ENCODE peak calls at places on chromosomes 4 and X, in eight cellular contexts. V, R, N, Z, J, A, Y and Q are unnamed samples.

GRCh38 chr4:39037491-39037825 is 5.2 kb upstream of the TMEM156 start:
- DNase-seq in V (no peak), R (peak), N (no peak), Z (no peak), J (peak), A (no peak), Y (no peak), Q (no peak)

GRCh38 chrX:72045552-72046277 is 86.0 kb downstream of the RTL5 start:
- DNase-seq in V (peak), R (no peak), N (no peak), Z (peak), J (peak), A (no peak), Y (no peak), Q (no peak)

GRCh38 chrX:120604359-120604782 is 470 bp downstream of the MCTS1 start:
- DNase-seq in V (peak), R (peak), N (peak), Z (peak), J (peak), A (peak), Y (peak), Q (peak)

GRCh38 chr4:6687947-6688878 is 5.5 kb upstream of the S100P start:
- DNase-seq in V (no peak), R (no peak), N (no peak), Z (no peak), J (no peak), A (no peak), Y (no peak), Q (no peak)

GRCh38 chr4:89661490-89661889 is 175.5 kb downstream of the SNCA start:
- DNase-seq in V (peak), R (no peak), N (no peak), Z (no peak), J (peak), A (no peak), Y (peak), Q (no peak)

GRCh38 chr4:150135134-150135773 is 57.0 kb downstream of the DCLK2 start:
- DNase-seq in V (no peak), R (no peak), N (no peak), Z (no peak), J (no peak), A (no peak), Y (no peak), Q (no peak)

GRCh38 chrX:86830685-86831084 is 682.4 kb downstream of the DACH2 start:
- DNase-seq in V (no peak), R (no peak), N (no peak), Z (peak), J (no peak), A (no peak), Y (no peak), Q (no peak)

GRCh38 chr4:38615847-38616246 is 48.2 kb upstream of the KLF3 start:
- DNase-seq in V (no peak), R (no peak), N (no peak), Z (no peak), J (no peak), A (no peak), Y (no peak), Q (no peak)

GRCh38 chr4:113899260-113900177 is 79.9 kb downstream of the ARSJ start:
- DNase-seq in V (no peak), R (no peak), N (peak), Z (peak), J (no peak), A (no peak), Y (no peak), Q (peak)

GRCh38 chr4:10403633-10404445 is 53.4 kb downstream of the ZNF518B start:
- DNase-seq in V (no peak), R (peak), N (no peak), Z (peak), J (peak), A (no peak), Y (peak), Q (no peak)

GRCh38 chr4:41990029-41990382 is 324 bp upstream of the SLC30A9 start:
- DNase-seq in V (no peak), R (no peak), N (no peak), Z (no peak), J (no peak), A (no peak), Y (no peak), Q (no peak)

GRCh38 chr4:8217871-8218270 is 18.8 kb downstream of the SH3TC1 start:
- DNase-seq in V (no peak), R (no peak), N (no peak), Z (no peak), J (no peak), A (no peak), Y (no peak), Q (no peak)

GRCh38 chr4:117654064-117654463 is 380.2 kb upstream of the NDST3 start:
- DNase-seq in V (no peak), R (no peak), N (no peak), Z (no peak), J (no peak), A (no peak), Y (no peak), Q (no peak)

GRCh38 chrX:109856974-109857373 is 123.9 kb upstream of the ACSL4 start:
- DNase-seq in V (no peak), R (peak), N (no peak), Z (no peak), J (peak), A (peak), Y (no peak), Q (peak)

GRCh38 chr4:22670953-22671352 is 21.8 kb upstream of the GBA3 start:
- DNase-seq in V (no peak), R (no peak), N (no peak), Z (no peak), J (no peak), A (no peak), Y (peak), Q (peak)

GRCh38 chrX:19888419-19888879 is 1.0 kb upstream of the SH3KBP1 start:
- DNase-seq in V (peak), R (peak), N (no peak), Z (peak), J (peak), A (peak), Y (no peak), Q (no peak)

GRCh38 chr4:48832571-48832970 is 1.7 kb downstream of the OCIAD1 start:
- DNase-seq in V (no peak), R (no peak), N (no peak), Z (no peak), J (no peak), A (no peak), Y (no peak), Q (no peak)

GRCh38 chr4:185796176-185796575 is 15.8 kb downstream of the SORBS2 start:
- DNase-seq in V (peak), R (peak), N (no peak), Z (no peak), J (no peak), A (no peak), Y (no peak), Q (no peak)

GRCh38 chrX:107298276-107298675 is 91.9 kb downstream of the DNAAF6 start:
- DNase-seq in V (no peak), R (no peak), N (no peak), Z (no peak), J (no peak), A (no peak), Y (no peak), Q (no peak)

GRCh38 chr4:169098054-169098896 is 88.2 kb upstream of the CBR4 start:
- DNase-seq in V (no peak), R (no peak), N (no peak), Z (no peak), J (no peak), A (no peak), Y (no peak), Q (peak)

GRCh38 chrX:102832661-102833060 is 104.4 kb upstream of the RAB40AL start:
- DNase-seq in V (no peak), R (peak), N (no peak), Z (no peak), J (no peak), A (no peak), Y (no peak), Q (no peak)

GRCh38 chrX:68433155-68433980 is at the start of gene OPHN1:
- DNase-seq in V (peak), R (peak), N (no peak), Z (peak), J (peak), A (peak), Y (no peak), Q (no peak)

GRCh38 chr4:159105063-159105414 is 2.2 kb downstream of the RAPGEF2 start:
- DNase-seq in V (no peak), R (no peak), N (no peak), Z (no peak), J (peak), A (no peak), Y (no peak), Q (no peak)

GRCh38 chr4:161714022-161714751 is 449.6 kb downstream of the FSTL5 start:
- DNase-seq in V (peak), R (no peak), N (no peak), Z (no peak), J (peak), A (no peak), Y (peak), Q (no peak)

GRCh38 chr4:73086095-73086869 is 16.8 kb upstream of the COX18 start:
- DNase-seq in V (no peak), R (no peak), N (no peak), Z (no peak), J (no peak), A (no peak), Y (no peak), Q (no peak)

GRCh38 chrX:65689377-65689776 is 21.9 kb downstream of the MSN start:
- DNase-seq in V (no peak), R (no peak), N (no peak), Z (no peak), J (no peak), A (no peak), Y (no peak), Q (no peak)

GRCh38 chrX:29903365-29903764 is 312.0 kb upstream of the MAGEB2 start:
- DNase-seq in V (peak), R (peak), N (no peak), Z (peak), J (no peak), A (no peak), Y (no peak), Q (no peak)

GRCh38 chrX:22396408-22396807 is 123.7 kb downstream of the CBLL2 start:
- DNase-seq in V (no peak), R (no peak), N (no peak), Z (no peak), J (no peak), A (no peak), Y (no peak), Q (no peak)

GRCh38 chrX:68831405-68832100 is 2.7 kb downstream of the EFNB1 start:
- DNase-seq in V (no peak), R (no peak), N (no peak), Z (no peak), J (no peak), A (no peak), Y (no peak), Q (no peak)

GRCh38 chr4:163808091-163808490 is 313.6 kb downstream of the TMA16 start:
- DNase-seq in V (no peak), R (no peak), N (no peak), Z (no peak), J (no peak), A (no peak), Y (no peak), Q (no peak)

GRCh38 chr4:10371869-10372471 is 85.3 kb downstream of the ZNF518B start:
- DNase-seq in V (peak), R (no peak), N (no peak), Z (peak), J (no peak), A (no peak), Y (peak), Q (no peak)

GRCh38 chrX:149962859-149963757 is 24.8 kb upstream of the EOLA2 start:
- DNase-seq in V (peak), R (peak), N (no peak), Z (peak), J (peak), A (peak), Y (no peak), Q (no peak)

GRCh38 chr4:181301735-181302380 is 941.3 kb upstream of the TENM3 start:
- DNase-seq in V (peak), R (no peak), N (no peak), Z (peak), J (peak), A (no peak), Y (no peak), Q (no peak)

GRCh38 chrX:22969416-22969815 is 30.3 kb upstream of the DDX53 start:
- DNase-seq in V (no peak), R (no peak), N (no peak), Z (no peak), J (no peak), A (no peak), Y (no peak), Q (no peak)

GRCh38 chr4:168221298-168221697 is 97.3 kb downstream of the DDX60 start:
- DNase-seq in V (no peak), R (peak), N (no peak), Z (no peak), J (peak), A (peak), Y (peak), Q (no peak)